ENCODE peak calls at places on chromosome 13, in four cellular contexts. Q is heart left ventricle, F is prostate gland, L is uterus. W is an unnamed sample.

GRCh38 chr13:110070511-110071120 is 236.3 kb downstream of the COL4A1 start:
- DNase-seq in Q (no peak), L (no peak), F (no peak), W (no peak)

GRCh38 chr13:25453966-25454365 is 82.2 kb downstream of the ATP8A2 start:
- DNase-seq in L (no peak), F (no peak), Q (no peak), W (no peak)

GRCh38 chr13:107450931-107451330 is 764.4 kb downstream of the LIG4 start:
- DNase-seq in F (no peak), L (no peak), Q (peak; percentile 41), W (peak; percentile 5)

GRCh38 chr13:52053460-52053859 is 29.0 kb downstream of the UTP14C start:
- DNase-seq in Q (no peak), F (no peak), L (no peak), W (no peak)

GRCh38 chr13:73092831-73093230 is 34.0 kb downstream of the KLF5 start:
- DNase-seq in F (no peak), Q (no peak), L (no peak), W (no peak)

GRCh38 chr13:30224732-30225131 is 82.6 kb downstream of the KATNAL1 start:
- DNase-seq in Q (no peak), L (no peak), F (no peak), W (no peak)

GRCh38 chr13:90867336-90867683 is 480.2 kb upstream of the MIR17HG start:
- DNase-seq in L (peak; percentile 20), Q (peak; percentile 36), F (peak; percentile 38), W (peak; percentile 82)

GRCh38 chr13:96481482-96481881 is 391.6 kb downstream of the HS6ST3 start:
- DNase-seq in F (no peak), L (no peak), Q (no peak), W (no peak)

GRCh38 chr13:20446900-20447299 is 78.8 kb downstream of the CRYL1 start:
- DNase-seq in F (no peak), L (no peak), Q (no peak), W (no peak)

GRCh38 chr13:45490068-45490467 is 25.3 kb downstream of the COG3 start:
- DNase-seq in Q (no peak), F (no peak), L (no peak), W (no peak)

GRCh38 chr13:37348916-37349653 is 243.6 kb upstream of the CSNK1A1L start:
- DNase-seq in F (no peak), Q (no peak), L (no peak), W (no peak)

GRCh38 chr13:45422731-45423130 is 4.6 kb upstream of the SLC25A30 start:
- DNase-seq in F (no peak), L (no peak), Q (no peak), W (no peak)

GRCh38 chr13:93425411-93425810 is 198.8 kb downstream of the GPC6 start:
- DNase-seq in Q (no peak), F (no peak), L (no peak), W (peak; percentile 39)

GRCh38 chr13:41544824-41545707 is 87.7 kb downstream of the RGCC start:
- DNase-seq in F (no peak), Q (no peak), L (no peak), W (no peak)

DNA sequence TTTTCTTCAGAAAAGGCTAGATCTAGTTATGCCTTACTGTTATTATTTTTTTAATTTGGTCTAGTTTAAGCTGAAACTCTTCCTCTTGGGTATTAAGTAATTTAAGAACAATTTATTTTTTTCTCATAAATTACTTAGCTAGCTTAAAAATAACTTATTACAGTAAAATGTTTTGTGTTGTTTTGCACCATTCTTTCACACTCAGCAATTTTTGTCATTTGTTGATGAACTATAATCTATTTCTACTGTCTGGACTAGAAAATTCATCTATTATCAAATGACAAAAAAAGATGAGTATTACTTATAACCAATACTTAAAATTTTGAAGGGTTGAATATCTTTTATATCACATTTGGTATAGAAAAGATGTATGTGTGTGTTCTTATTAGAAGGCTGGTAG is 1.6 kb upstream of the LPAR6 start:
- DNase-seq in Q (no peak), F (no peak), L (no peak), W (no peak)
- TF ChIP-seq POLR2A in Q (no peak), F (no peak), L (no peak), W (no peak)

DNA sequence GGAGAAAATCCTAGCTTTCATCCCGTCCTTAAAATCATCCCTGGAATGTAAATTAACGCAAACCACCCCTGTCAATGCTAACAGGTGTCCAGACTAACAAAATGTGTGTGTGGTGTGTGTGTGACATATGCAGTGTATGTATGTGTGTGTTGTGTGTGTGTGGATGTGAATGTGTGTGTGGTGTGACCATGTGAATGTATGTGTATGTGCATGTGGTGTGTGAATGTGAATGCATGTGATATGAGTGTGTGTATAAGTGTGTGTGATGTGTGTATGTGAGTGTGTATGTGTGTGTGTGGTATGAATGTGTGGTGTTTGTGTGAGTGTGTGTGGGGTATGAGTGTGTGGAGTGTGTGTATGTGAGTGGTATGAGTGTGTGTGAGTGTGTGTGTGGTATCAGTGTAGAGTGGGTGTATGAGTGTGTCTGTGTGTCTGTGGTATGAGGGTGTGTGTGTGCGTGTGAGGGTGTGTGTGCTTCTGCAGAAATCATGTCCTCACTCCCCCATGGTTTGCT is 190.8 kb downstream of the TEX29 start:
- DNase-seq in Q (no peak), L (no peak), F (no peak), W (no peak)
- H3K27me3 ChIP-seq in Q (no peaks in the 10 kb centered on the region), L (no peaks in the 10 kb centered on the region), F (peaks cover 20% of the 10 kb centered on the region), W (no peaks in the 10 kb centered on the region)

DNA sequence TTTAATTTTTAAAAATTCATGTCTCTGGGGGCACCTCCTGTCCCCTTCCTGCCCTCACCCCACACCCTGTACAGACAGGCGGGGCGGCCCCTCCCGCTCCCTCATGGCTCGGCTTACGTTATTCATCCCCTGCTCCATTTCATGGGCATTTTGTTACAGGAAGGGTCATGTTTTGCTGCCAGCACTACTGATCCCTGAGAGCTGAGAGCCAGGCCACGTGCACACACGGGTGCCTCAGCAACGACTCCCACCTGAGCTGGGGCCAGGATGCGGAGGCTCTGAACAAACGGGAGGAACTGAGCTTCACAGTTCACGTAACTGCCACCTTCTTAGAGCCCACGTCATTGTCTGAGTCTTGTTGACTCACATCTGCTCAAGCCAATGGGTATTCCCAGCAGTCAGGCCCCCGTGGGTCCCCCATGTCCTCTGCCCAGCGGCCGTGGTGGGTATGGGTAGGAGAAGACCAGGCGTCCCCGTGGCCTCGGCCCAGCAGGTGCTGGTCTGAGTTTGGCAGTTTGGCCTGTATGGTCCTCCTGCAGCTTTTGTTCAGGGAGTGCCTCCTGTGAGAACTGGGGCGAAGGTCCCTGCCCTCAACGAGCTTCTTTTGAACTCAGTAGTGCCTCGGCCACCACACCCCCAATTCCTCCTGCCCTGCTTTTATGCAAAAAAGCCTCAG is 16.4 kb upstream of the TMEM255B start:
- DNase-seq in Q (no peak), L (no peak), F (no peak), W (no peak)
- H3K27ac ChIP-seq in Q (no peak overlapping the region), L (no peak overlapping the region), F (no peak overlapping the region), W (no peak overlapping the region)

GRCh38 chr13:49543656-49544055 is 41.7 kb downstream of the RCBTB1 start:
- DNase-seq in F (no peak), L (no peak), Q (no peak), W (no peak)

GRCh38 chr13:49539746-49540145 is 44.0 kb downstream of the PHF11 start:
- DNase-seq in L (no peak), F (no peak), Q (no peak), W (no peak)

GRCh38 chr13:49538404-49538803 is 42.7 kb downstream of the PHF11 start:
- DNase-seq in L (no peak), Q (no peak), F (no peak), W (no peak)

GRCh38 chr13:49539313-49539712 is 43.6 kb downstream of the PHF11 start:
- DNase-seq in L (peak; percentile 33), Q (no peak), F (no peak), W (no peak)

GRCh38 chr13:49540552-49540951 is 44.8 kb downstream of the PHF11 start:
- DNase-seq in F (no peak), Q (no peak), L (peak; percentile 64), W (no peak)
- TF ChIP-seq POLR2A in F (no peak), Q (no peak), L (no peak), W (no peak)

GRCh38 chr13:94967183-94968039 is 255.1 kb upstream of the SOX21 start:
- DNase-seq in F (no peak), Q (no peak), L (no peak), W (peak; percentile 2)
- H3K27me3 ChIP-seq in F (peaks cover 9% of the 10 kb centered on the region), Q (peaks cover 45% of the 10 kb centered on the region), L (no peaks in the 10 kb centered on the region), W (peaks cover 18% of the 10 kb centered on the region)

GRCh38 chr13:75418186-75418843 is 63.7 kb downstream of the TBC1D4 start:
- DNase-seq in Q (no peak), F (no peak), L (no peak), W (no peak)
- H3K27ac ChIP-seq in Q (peak overlapping the region; percentile 31), F (no peak overlapping the region), L (no peak overlapping the region), W (peak overlapping the region; percentile 76)

DNA sequence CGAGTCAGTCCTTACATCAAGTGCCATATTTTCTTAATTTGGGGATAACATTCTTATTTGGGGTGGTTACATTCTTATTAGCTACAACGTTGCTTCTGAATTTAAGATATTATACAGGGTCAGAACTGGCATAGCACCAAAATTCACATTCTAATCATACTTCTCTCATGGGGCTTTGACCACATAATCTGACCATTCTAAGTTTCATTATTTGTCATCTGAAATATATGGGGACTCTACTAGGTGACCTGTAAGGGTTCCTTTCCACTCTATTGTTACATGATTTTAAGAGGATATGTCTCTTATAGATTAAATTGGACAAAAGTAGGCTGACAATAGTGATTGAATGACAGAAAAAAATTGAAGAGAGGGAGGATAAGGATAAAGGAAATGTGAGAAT is 536.5 kb downstream of the KCTD12 start:
- DNase-seq in L (no peak), Q (no peak), F (no peak), W (no peak)
- TF ChIP-seq POLR2A in L (no peak), Q (no peak), F (no peak), W (no peak)

GRCh38 chr13:99415851-99416331 is 85.4 kb upstream of the TM9SF2 start:
- DNase-seq in L (no peak), F (no peak), Q (no peak), W (no peak)

GRCh38 chr13:99415014-99415650 is 86.1 kb upstream of the TM9SF2 start:
- DNase-seq in L (no peak), F (no peak), Q (no peak), W (no peak)

GRCh38 chr13:99417821-99418662 is 83.2 kb upstream of the TM9SF2 start:
- DNase-seq in F (no peak), L (no peak), Q (no peak), W (no peak)

GRCh38 chr13:99417151-99417820 is 84.0 kb upstream of the TM9SF2 start:
- DNase-seq in L (no peak), Q (no peak), F (no peak), W (no peak)

GRCh38 chr13:99416411-99417121 is 84.7 kb upstream of the TM9SF2 start:
- DNase-seq in F (no peak), Q (no peak), L (no peak), W (no peak)
- H3K27me3 ChIP-seq in F (no peaks in the 10 kb centered on the region), Q (no peaks in the 10 kb centered on the region), L (no peaks in the 10 kb centered on the region), W (no peaks in the 10 kb centered on the region)